ENCODE peak calls at places on chromosomes 16 and 17, in four cellular contexts. J, N, H and M are unnamed samples.

GRCh38 chr16:47051031-47051430 is 77.6 kb upstream of the DNAJA2 start:
- DNase-seq in J (no peak), N (no peak), H (no peak), M (no peak)

GRCh38 chr17:81258292-81258691 is 19.2 kb downstream of the NDUFAF8 start:
- DNase-seq in J (peak), N (no peak), H (no peak), M (no peak)

GRCh38 chr16:798666-799065 is 1.9 kb downstream of the GNG13 start:
- DNase-seq in J (no peak), N (no peak), H (no peak), M (no peak)

GRCh38 chr17:27385626-27386025 is 70.6 kb upstream of the KSR1 start:
- DNase-seq in J (no peak), N (no peak), H (no peak), M (no peak)

GRCh38 chr16:19688396-19689024 is 29.5 kb downstream of the KNOP1 start:
- DNase-seq in J (no peak), N (no peak), H (no peak), M (no peak)

GRCh38 chr16:77556203-77556602 is 121.4 kb upstream of the ADAMTS18 start:
- DNase-seq in J (peak), N (no peak), H (no peak), M (no peak)

GRCh38 chr16:88815901-88816589 is 4.3 kb upstream of the APRT start:
- DNase-seq in J (peak), N (peak), H (peak), M (no peak)

GRCh38 chr17:45896803-45897693 is 2.7 kb downstream of the MAPT start:
- DNase-seq in J (peak), N (no peak), H (no peak), M (no peak)

GRCh38 chr17:81713556-81714411 is 1.7 kb downstream of the SLC25A10 start:
- DNase-seq in J (peak), N (no peak), H (no peak), M (no peak)

GRCh38 chr16:85574672-85575475 is 38.2 kb upstream of the GSE1 start:
- DNase-seq in J (peak), N (no peak), H (no peak), M (no peak)

GRCh38 chr17:29618272-29619065 is 4.2 kb downstream of the CORO6 start:
- DNase-seq in J (no peak), N (no peak), H (no peak), M (no peak)

GRCh38 chr16:3470723-3471122 is 24.6 kb downstream of the C16orf90 start:
- DNase-seq in J (no peak), N (no peak), H (no peak), M (no peak)

GRCh38 chr17:38797091-38797490 is 2.3 kb downstream of the PIP4K2B start:
- DNase-seq in J (no peak), N (no peak), H (no peak), M (no peak)

GRCh38 chr17:43784628-43785101 is 4.4 kb downstream of the CFAP97D1 start:
- DNase-seq in J (no peak), N (no peak), H (no peak), M (no peak)

GRCh38 chr17:35773674-35774425 is 13.2 kb downstream of the C17orf50 start:
- DNase-seq in J (no peak), N (no peak), H (no peak), M (no peak)

GRCh38 chr17:78779848-78780247 is 2.2 kb downstream of the CYTH1 start:
- DNase-seq in J (no peak), N (peak), H (peak), M (no peak)

GRCh38 chr17:9668532-9668931 is 23.2 kb downstream of the USP43 start:
- DNase-seq in J (peak), N (no peak), H (no peak), M (no peak)

GRCh38 chr16:57444711-57445110 is 2.5 kb downstream of the CIAPIN1 start:
- DNase-seq in J (no peak), N (no peak), H (no peak), M (no peak)

GRCh38 chr17:35775583-35775982 is 14.9 kb downstream of the C17orf50 start:
- DNase-seq in J (no peak), N (no peak), H (no peak), M (no peak)

GRCh38 chr16:23966577-23966976 is 130.8 kb downstream of the PRKCB start:
- DNase-seq in J (no peak), N (no peak), H (no peak), M (no peak)

GRCh38 chr17:39576187-39576586 is 31.5 kb downstream of the NEUROD2 start:
- DNase-seq in J (peak), N (no peak), H (no peak), M (no peak)

GRCh38 chr17:50817838-50818237 is 17.5 kb upstream of the WFIKKN2 start:
- DNase-seq in J (no peak), N (no peak), H (no peak), M (no peak)

GRCh38 chr17:9670596-9670995 is 25.3 kb downstream of the USP43 start:
- DNase-seq in J (no peak), N (no peak), H (no peak), M (no peak)

GRCh38 chr16:27624154-27625049 is 74.5 kb downstream of the KATNIP start:
- DNase-seq in J (no peak), N (no peak), H (no peak), M (no peak)

GRCh38 chr17:81409190-81409935 is 14.1 kb downstream of the BAHCC1 start:
- DNase-seq in J (no peak), N (no peak), H (no peak), M (no peak)

GRCh38 chr16:2148714-2149629 is 547 bp downstream of the RAB26 start:
- DNase-seq in J (no peak), N (no peak), H (no peak), M (no peak)